ENCODE peak calls at places on chromosomes 6 and 20, in four cellular contexts. One of them, this sample, is unnamed.

GRCh38 chr6:155216312-155217028 is 47.3 kb upstream of the CLDN20 start:
- DNase-seq in GM03348: no peak
- DNase-seq in EL: no peak
- DNase-seq in T-helper 9 cell: no peak
- DNase-seq in this sample: no peak

GRCh38 chr6:161660666-161661571 is 387.1 kb upstream of the AGPAT4 start:
- DNase-seq in GM03348: peak; percentile 17
- DNase-seq in EL: no peak
- DNase-seq in T-helper 9 cell: no peak
- DNase-seq in this sample: no peak

GRCh38 chr6:15234068-15234758 is 11.7 kb upstream of the JARID2 start:
- DNase-seq in GM03348: no peak
- DNase-seq in EL: no peak
- DNase-seq in T-helper 9 cell: no peak
- DNase-seq in this sample: no peak

GRCh38 chr6:75113446-75113845 is 92.4 kb downstream of the COL12A1 start:
- DNase-seq in GM03348: no peak
- DNase-seq in EL: no peak
- DNase-seq in T-helper 9 cell: no peak
- DNase-seq in this sample: no peak

GRCh38 chr20:41436679-41437078 is 70.1 kb upstream of the EMILIN3 start:
- DNase-seq in GM03348: peak; percentile 56
- DNase-seq in EL: peak; percentile 90
- DNase-seq in T-helper 9 cell: no peak
- DNase-seq in this sample: peak; percentile 91

GRCh38 chr6:157025459-157025858 is 248.3 kb downstream of the ARID1B start:
- DNase-seq in GM03348: no peak
- DNase-seq in EL: peak; percentile 23
- DNase-seq in T-helper 9 cell: no peak
- DNase-seq in this sample: no peak

GRCh38 chr20:17674722-17675518 is 7.1 kb downstream of the RRBP1 start:
- DNase-seq in GM03348: no peak
- DNase-seq in EL: peak; percentile 42
- DNase-seq in T-helper 9 cell: no peak
- DNase-seq in this sample: no peak

GRCh38 chr20:5863040-5863811 is 87.1 kb downstream of the TRMT6 start:
- DNase-seq in GM03348: peak; percentile 50
- DNase-seq in EL: peak; percentile 67
- DNase-seq in T-helper 9 cell: no peak
- DNase-seq in this sample: peak; percentile 45

GRCh38 chr20:1467355-1468116 is 887 bp upstream of the NSFL1C start:
- DNase-seq in GM03348: no peak
- DNase-seq in EL: no peak
- DNase-seq in T-helper 9 cell: no peak
- DNase-seq in this sample: no peak

GRCh38 chr6:105519954-105520353 is 117.1 kb upstream of the PREP start:
- DNase-seq in GM03348: no peak
- DNase-seq in EL: no peak
- DNase-seq in T-helper 9 cell: no peak
- DNase-seq in this sample: no peak

GRCh38 chr6:132490478-132491204 is 22.3 kb downstream of the STX7 start:
- DNase-seq in GM03348: peak; percentile 31
- DNase-seq in EL: no peak
- DNase-seq in T-helper 9 cell: no peak
- DNase-seq in this sample: no peak

GRCh38 chr20:18805881-18806280 is 7.7 kb upstream of the SCP2D1 start:
- DNase-seq in GM03348: no peak
- DNase-seq in EL: peak; percentile 47
- DNase-seq in T-helper 9 cell: no peak
- DNase-seq in this sample: no peak

GRCh38 chr20:25750220-25750764 is 53.6 kb upstream of the ZNF337 start:
- DNase-seq in GM03348: no peak
- DNase-seq in EL: no peak
- DNase-seq in T-helper 9 cell: no peak
- DNase-seq in this sample: no peak

GRCh38 chr20:43514062-43514971 is 6.8 kb downstream of the L3MBTL1 start:
- DNase-seq in GM03348: peak; percentile 96
- DNase-seq in EL: peak; percentile 99
- DNase-seq in T-helper 9 cell: peak; percentile 82
- DNase-seq in this sample: peak; percentile 85

GRCh38 chr20:11766961-11767360 is 150.7 kb upstream of the BTBD3 start:
- DNase-seq in GM03348: peak; percentile 5
- DNase-seq in EL: no peak
- DNase-seq in T-helper 9 cell: no peak
- DNase-seq in this sample: no peak